ENCODE peak calls at places on chromosomes 12 and 14, in six cellular contexts. W is testis, S is transverse colon, C is spleen, Z is heart left ventricle, T is A549. B is an unnamed sample.
A peak's percentile ranks its signal among the peaks of the same experiment; 100 is the strongest.

GRCh38 chr12:7142057-7142644 is 12.0 kb downstream of the CLSTN3 start:
- DNase-seq in Z (no peak), T (peak; percentile 87), W (peak; percentile 67), C (peak; percentile 72), S (peak; percentile 48), B (no peak)

GRCh38 chr14:65864549-65864948 is 452.0 kb downstream of the FUT8 start:
- DNase-seq in C (no peak), T (no peak), W (no peak), S (no peak), Z (no peak), B (no peak)

GRCh38 chr14:104586832-104587620 is 7.5 kb downstream of the C14orf180 start:
- DNase-seq in T (no peak), Z (peak; percentile 89), S (no peak), W (peak; percentile 36), C (no peak), B (no peak)

GRCh38 chr14:81529391-81529790 is 4.3 kb downstream of the SEL1L start:
- DNase-seq in Z (no peak), C (no peak), T (no peak), W (no peak), S (no peak), B (no peak)

GRCh38 chr14:63205281-63205575 is 985 bp downstream of the RHOJ start:
- DNase-seq in S (no peak), W (no peak), C (no peak), Z (no peak), T (no peak), B (no peak)

GRCh38 chr12:95134085-95134484 is 60.7 kb upstream of the NR2C1 start:
- DNase-seq in Z (no peak), S (no peak), W (no peak), T (no peak), C (no peak), B (no peak)

GRCh38 chr14:68476212-68476964 is 316.5 kb downstream of the ZFP36L1 start:
- DNase-seq in C (peak; percentile 89), W (no peak), T (no peak), Z (peak; percentile 66), S (peak; percentile 35), B (no peak)

GRCh38 chr14:55846852-55847471 is 267.0 kb downstream of the KTN1 start:
- DNase-seq in W (no peak), Z (peak; percentile 38), S (no peak), T (no peak), C (no peak), B (no peak)

GRCh38 chr14:67239582-67239981 is 1.7 kb upstream of the PALS1 start:
- DNase-seq in Z (no peak), W (no peak), S (no peak), T (no peak), C (no peak), B (no peak)

GRCh38 chr14:99240512-99241313 is 31.3 kb downstream of the BCL11B start:
- DNase-seq in S (no peak), Z (no peak), C (no peak), W (no peak), T (no peak), B (no peak)

GRCh38 chr14:21219120-21219519 is 50.1 kb downstream of the HNRNPC start:
- DNase-seq in T (no peak), Z (no peak), W (no peak), C (no peak), S (no peak), B (no peak)

GRCh38 chr12:122029620-122030426 is 8.1 kb downstream of the BCL7A start:
- DNase-seq in T (no peak), S (no peak), C (no peak), W (peak; percentile 79), Z (peak; percentile 72), B (no peak)

GRCh38 chr14:52481864-52482263 is 70.4 kb downstream of the TXNDC16 start:
- DNase-seq in T (no peak), W (no peak), C (no peak), Z (no peak), S (no peak), B (no peak)

GRCh38 chr12:94172031-94172430 is 23.7 kb downstream of the PLXNC1 start:
- DNase-seq in Z (no peak), S (peak; percentile 24), W (no peak), C (no peak), T (no peak), B (no peak)

GRCh38 chr12:90899456-90900182 is 55.4 kb downstream of the CCER1 start:
- DNase-seq in W (no peak), Z (no peak), T (no peak), C (no peak), S (no peak), B (no peak)

GRCh38 chr14:52119030-52119429 is 50.2 kb upstream of the NID2 start:
- DNase-seq in S (no peak), T (no peak), Z (no peak), W (peak; percentile 83), C (no peak), B (no peak)

GRCh38 chr12:117067638-117068037 is 31.6 kb downstream of the TESC start:
- DNase-seq in W (no peak), S (no peak), C (no peak), T (no peak), Z (no peak), B (no peak)

GRCh38 chr12:122393822-122394221 is 28.6 kb downstream of the CLIP1 start:
- DNase-seq in W (no peak), C (no peak), T (no peak), Z (no peak), S (no peak), B (no peak)

GRCh38 chr14:85634205-85634604 is 104.3 kb downstream of the FLRT2 start:
- DNase-seq in C (no peak), S (no peak), T (no peak), W (no peak), Z (no peak), B (no peak)

GRCh38 chr14:30906752-30907658 is 32.6 kb downstream of the COCH start:
- DNase-seq in W (no peak), T (no peak), C (no peak), S (no peak), Z (no peak), B (no peak)

GRCh38 chr12:45674583-45674982 is 54.9 kb upstream of the ARID2 start:
- DNase-seq in S (no peak), W (no peak), Z (peak; percentile 55), T (no peak), C (no peak), B (peak; percentile 31)

GRCh38 chr12:12507121-12507520 is 55.5 kb downstream of the DUSP16 start:
- DNase-seq in S (no peak), W (no peak), C (no peak), T (no peak), Z (no peak), B (no peak)

GRCh38 chr12:96303656-96304055 is 96.6 kb downstream of the CDK17 start:
- DNase-seq in Z (no peak), S (no peak), C (no peak), T (no peak), W (no peak), B (no peak)

GRCh38 chr12:2351129-2351528 is 298.3 kb downstream of the CACNA1C start:
- DNase-seq in Z (no peak), S (no peak), T (no peak), W (no peak), C (no peak), B (no peak)

GRCh38 chr12:117134721-117135120 is 35.5 kb upstream of the TESC start:
- DNase-seq in C (no peak), W (no peak), Z (no peak), T (no peak), S (no peak), B (no peak)

DNA sequence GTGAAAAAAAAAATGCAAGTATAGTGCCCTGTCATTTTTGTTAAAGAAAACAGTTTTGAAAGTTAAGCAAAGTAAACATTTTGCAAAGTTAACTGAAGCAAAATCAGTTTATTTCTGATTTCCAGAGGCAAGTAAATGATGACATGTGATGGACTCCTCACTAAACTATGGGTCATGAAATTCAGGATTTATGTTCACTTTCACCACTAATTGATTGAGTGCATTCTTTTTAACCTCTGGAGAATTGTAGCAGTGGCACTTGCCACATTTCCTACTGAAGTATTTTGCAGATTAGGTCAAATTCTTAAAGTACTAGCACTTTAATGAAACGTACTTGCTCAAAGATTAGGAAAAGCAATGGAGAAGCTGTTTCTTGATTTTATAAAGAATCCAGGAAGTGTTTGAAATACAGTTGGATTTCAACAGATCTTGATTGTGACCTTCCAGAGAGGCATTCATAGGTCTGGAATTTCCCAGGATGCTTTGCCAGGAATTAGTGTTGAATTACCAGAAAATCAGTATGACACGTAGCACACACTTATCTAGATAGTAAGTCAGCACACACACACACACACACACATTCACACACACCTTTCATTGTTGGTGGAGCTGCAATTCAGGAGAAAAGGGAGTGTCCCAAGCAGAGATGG is 162.6 kb downstream of the MYRFL start:
- DNase-seq in C (no peak), Z (no peak), S (peak; percentile 64), W (no peak), T (peak; percentile 25), B (no peak)
- H3K4me3 ChIP-seq in C (no peak overlapping the region), Z (peak overlapping the region; percentile 9), S (no peak overlapping the region), W (no peak overlapping the region), T (no peak overlapping the region), B (no peak overlapping the region)

DNA sequence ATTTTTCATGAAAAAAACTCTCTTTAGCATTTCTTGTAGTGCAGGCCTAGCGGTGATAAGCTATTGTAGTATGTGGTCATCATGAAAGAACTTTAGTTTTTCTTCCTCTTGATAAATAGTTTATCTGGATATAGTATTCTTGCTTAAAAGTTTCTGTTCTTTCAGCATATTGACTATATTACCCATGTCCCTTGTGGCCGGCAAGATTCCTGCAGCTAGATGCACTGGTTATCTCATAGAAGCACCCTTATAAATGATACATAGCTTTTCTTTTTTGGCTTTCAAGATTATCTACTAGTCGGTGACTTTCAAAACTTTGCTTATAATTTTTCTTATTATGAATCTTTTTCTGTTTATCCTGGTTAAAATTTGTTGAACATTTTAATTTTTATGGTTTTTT is 234.8 kb downstream of the ALG10 start:
- DNase-seq in T (no peak), W (no peak), C (no peak), S (no peak), Z (no peak), B (no peak)
- H3K9me3 ChIP-seq in T (no peaks in the 10 kb centered on the region), W (no peaks in the 10 kb centered on the region), C (no peaks in the 10 kb centered on the region), S (no peaks in the 10 kb centered on the region), Z (no peaks in the 10 kb centered on the region), B (no peaks in the 10 kb centered on the region)

DNA sequence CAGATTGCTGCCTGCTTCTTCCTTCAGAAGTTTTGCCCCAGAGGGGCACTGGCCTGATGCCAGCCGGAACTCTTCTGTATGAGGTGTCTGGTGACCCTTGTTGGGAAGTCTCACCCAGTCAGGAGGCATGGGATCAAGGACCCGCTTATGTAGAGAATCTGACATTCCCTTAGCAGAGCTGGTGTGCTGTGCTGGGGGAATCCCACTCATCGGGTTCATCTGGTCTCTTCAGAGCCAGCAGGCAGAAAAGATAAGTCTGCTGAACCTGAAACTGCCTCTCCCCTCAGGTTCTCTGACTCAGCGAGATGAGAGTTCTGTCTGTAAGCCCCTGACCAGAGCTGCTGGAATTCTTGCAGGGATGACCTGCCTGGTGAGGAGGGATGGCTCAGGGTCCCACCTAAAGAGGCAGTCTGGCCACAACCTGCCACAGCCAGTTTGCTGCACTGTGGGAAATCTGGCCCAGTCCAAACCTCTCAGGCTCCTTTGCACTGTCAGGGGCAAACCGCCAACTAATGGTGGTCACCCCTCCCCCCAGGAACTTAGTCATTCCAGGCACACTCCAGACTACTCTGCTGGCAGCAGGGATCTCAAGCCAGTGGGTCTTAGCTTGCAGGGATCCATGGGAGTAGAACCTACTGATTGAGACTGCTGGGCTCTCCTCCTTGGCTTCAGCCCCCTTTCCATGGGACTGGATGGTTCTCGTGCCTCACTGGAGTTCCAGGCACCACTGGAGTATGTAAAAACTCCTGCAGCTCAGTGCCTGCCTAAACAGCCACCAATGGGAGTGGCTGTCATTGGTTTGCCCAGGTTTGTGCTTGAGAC is 4.1 kb downstream of the CLEC2D start:
- DNase-seq in T (peak; percentile 18), W (no peak), C (peak; percentile 83), Z (peak; percentile 67), S (peak; percentile 42), B (peak; percentile 46)
- TF ChIP-seq POLR2A in T (no peak), W (no peak), C (no peak), Z (no peak), S (no peak), B (no peak)

GRCh38 chr12:74349925-74350324 is 187.7 kb upstream of the ATXN7L3B start:
- DNase-seq in W (peak; percentile 14), S (no peak), Z (no peak), C (no peak), T (no peak), B (no peak)
- H3K4me3 ChIP-seq in W (no peak overlapping the region), S (no peak overlapping the region), Z (no peak overlapping the region), C (no peak overlapping the region), T (no peak overlapping the region), B (no peak overlapping the region)